ENCODE peak calls at places on chromosomes 6 and 20, in six cellular contexts. One of them, this sample, is unnamed.

GRCh38 chr6:168636147-168636982 is 195.4 kb downstream of the SMOC2 start:
- DNase-seq in A549: no peak
- DNase-seq in K562: no peak
- DNase-seq in GM12878: no peak
- DNase-seq in endothelial cell of umbilical vein: no peak
- DNase-seq in HepG2: no peak
- DNase-seq in this sample: no peak

GRCh38 chr6:144090384-144090783 is 5.0 kb downstream of the SF3B5 start:
- DNase-seq in A549: no peak
- DNase-seq in K562: no peak
- DNase-seq in GM12878: no peak
- DNase-seq in endothelial cell of umbilical vein: no peak
- DNase-seq in HepG2: no peak
- DNase-seq in this sample: no peak

GRCh38 chr20:2172305-2173175 is 70.9 kb downstream of the STK35 start:
- DNase-seq in A549: peak; percentile 59
- DNase-seq in K562: peak; percentile 72
- DNase-seq in GM12878: peak; percentile 1
- DNase-seq in endothelial cell of umbilical vein: peak; percentile 54
- DNase-seq in HepG2: peak; percentile 55
- DNase-seq in this sample: peak; percentile 67

GRCh38 chr20:6767536-6768227 is at the start of gene BMP2:
- DNase-seq in A549: peak; percentile 48
- DNase-seq in K562: peak; percentile 24
- DNase-seq in GM12878: no peak
- DNase-seq in endothelial cell of umbilical vein: peak; percentile 74
- DNase-seq in HepG2: no peak
- DNase-seq in this sample: peak; percentile 85

GRCh38 chr6:158808918-158809678 is 10.1 kb downstream of the EZR start:
- DNase-seq in A549: no peak
- DNase-seq in K562: no peak
- DNase-seq in GM12878: peak; percentile 80
- DNase-seq in endothelial cell of umbilical vein: no peak
- DNase-seq in HepG2: peak; percentile 78
- DNase-seq in this sample: no peak

GRCh38 chr6:90770778-90771177 is 183.9 kb upstream of the MAP3K7 start:
- DNase-seq in A549: no peak
- DNase-seq in K562: no peak
- DNase-seq in GM12878: no peak
- DNase-seq in endothelial cell of umbilical vein: no peak
- DNase-seq in HepG2: no peak
- DNase-seq in this sample: no peak

GRCh38 chr20:12591949-12592470 is 416.8 kb upstream of the SPTLC3 start:
- DNase-seq in A549: no peak
- DNase-seq in K562: no peak
- DNase-seq in GM12878: no peak
- DNase-seq in endothelial cell of umbilical vein: no peak
- DNase-seq in HepG2: no peak
- DNase-seq in this sample: no peak

GRCh38 chr20:20198011-20198410 is 145.7 kb downstream of the CFAP61 start:
- DNase-seq in A549: no peak
- DNase-seq in K562: no peak
- DNase-seq in GM12878: no peak
- DNase-seq in endothelial cell of umbilical vein: peak; percentile 3
- DNase-seq in HepG2: no peak
- DNase-seq in this sample: no peak

GRCh38 chr6:142878407-142878806 is 66.6 kb downstream of the HIVEP2 start:
- DNase-seq in A549: no peak
- DNase-seq in K562: no peak
- DNase-seq in GM12878: no peak
- DNase-seq in endothelial cell of umbilical vein: no peak
- DNase-seq in HepG2: no peak
- DNase-seq in this sample: no peak

GRCh38 chr6:111880181-111880944 is 7.1 kb upstream of the FYN start:
- DNase-seq in A549: no peak
- DNase-seq in K562: no peak
- DNase-seq in GM12878: no peak
- DNase-seq in endothelial cell of umbilical vein: no peak
- DNase-seq in HepG2: no peak
- DNase-seq in this sample: no peak

GRCh38 chr6:108174371-108175175 is 8.8 kb downstream of the NR2E1 start:
- DNase-seq in A549: no peak
- DNase-seq in K562: no peak
- DNase-seq in GM12878: no peak
- DNase-seq in endothelial cell of umbilical vein: no peak
- DNase-seq in HepG2: no peak
- DNase-seq in this sample: peak; percentile 36

GRCh38 chr20:9422335-9422734 is 92.1 kb upstream of the LAMP5 start:
- DNase-seq in A549: no peak
- DNase-seq in K562: no peak
- DNase-seq in GM12878: no peak
- DNase-seq in endothelial cell of umbilical vein: no peak
- DNase-seq in HepG2: no peak
- DNase-seq in this sample: no peak

GRCh38 chr20:51176846-51177245 is 153.9 kb upstream of the KCNG1 start:
- DNase-seq in A549: no peak
- DNase-seq in K562: no peak
- DNase-seq in GM12878: no peak
- DNase-seq in endothelial cell of umbilical vein: no peak
- DNase-seq in HepG2: no peak
- DNase-seq in this sample: no peak

GRCh38 chr6:157906537-157907061 is 75.1 kb upstream of the SYNJ2 start:
- DNase-seq in A549: no peak
- DNase-seq in K562: peak; percentile 50
- DNase-seq in GM12878: no peak
- DNase-seq in endothelial cell of umbilical vein: peak; percentile 83
- DNase-seq in HepG2: no peak
- DNase-seq in this sample: no peak

GRCh38 chr6:85079761-85080160 is 315.4 kb upstream of the TBX18 start:
- DNase-seq in A549: no peak
- DNase-seq in K562: no peak
- DNase-seq in GM12878: no peak
- DNase-seq in endothelial cell of umbilical vein: no peak
- DNase-seq in HepG2: no peak
- DNase-seq in this sample: no peak

GRCh38 chr6:156804402-156804801 is 27.2 kb downstream of the ARID1B start:
- DNase-seq in A549: no peak
- DNase-seq in K562: no peak
- DNase-seq in GM12878: no peak
- DNase-seq in endothelial cell of umbilical vein: no peak
- DNase-seq in HepG2: no peak
- DNase-seq in this sample: no peak

GRCh38 chr20:38970302-38970701 is 8.2 kb downstream of the DHX35 start:
- DNase-seq in A549: peak; percentile 13
- DNase-seq in K562: no peak
- DNase-seq in GM12878: no peak
- DNase-seq in endothelial cell of umbilical vein: no peak
- DNase-seq in HepG2: no peak
- DNase-seq in this sample: no peak

GRCh38 chr6:127191716-127192115 is 73.2 kb downstream of the RSPO3 start:
- DNase-seq in A549: no peak
- DNase-seq in K562: no peak
- DNase-seq in GM12878: no peak
- DNase-seq in endothelial cell of umbilical vein: peak; percentile 24
- DNase-seq in HepG2: no peak
- DNase-seq in this sample: no peak

GRCh38 chr20:25281541-25281991 is 33.7 kb downstream of the PYGB start:
- DNase-seq in A549: no peak
- DNase-seq in K562: no peak
- DNase-seq in GM12878: peak; percentile 64
- DNase-seq in endothelial cell of umbilical vein: no peak
- DNase-seq in HepG2: no peak
- DNase-seq in this sample: peak; percentile 87

GRCh38 chr20:35001596-35002362 is 46.1 kb downstream of the MYH7B start:
- DNase-seq in A549: no peak
- DNase-seq in K562: no peak
- DNase-seq in GM12878: no peak
- DNase-seq in endothelial cell of umbilical vein: no peak
- DNase-seq in HepG2: no peak
- DNase-seq in this sample: no peak

GRCh38 chr6:157449610-157450009 is 68.6 kb downstream of the ZDHHC14 start:
- DNase-seq in A549: no peak
- DNase-seq in K562: no peak
- DNase-seq in GM12878: no peak
- DNase-seq in endothelial cell of umbilical vein: peak; percentile 79
- DNase-seq in HepG2: no peak
- DNase-seq in this sample: no peak

GRCh38 chr20:44215125-44215524 is 4.6 kb upstream of the OSER1 start:
- DNase-seq in A549: peak; percentile 77
- DNase-seq in K562: peak; percentile 39
- DNase-seq in GM12878: no peak
- DNase-seq in endothelial cell of umbilical vein: peak; percentile 54
- DNase-seq in HepG2: peak; percentile 78
- DNase-seq in this sample: peak; percentile 77

GRCh38 chr6:28794175-28795002 is 129.4 kb downstream of the TRIM27 start:
- DNase-seq in A549: peak; percentile 68
- DNase-seq in K562: peak; percentile 38
- DNase-seq in GM12878: no peak
- DNase-seq in endothelial cell of umbilical vein: peak; percentile 29
- DNase-seq in HepG2: peak; percentile 29
- DNase-seq in this sample: peak; percentile 85

GRCh38 chr6:114648847-114649246 is 306.0 kb upstream of the HS3ST5 start:
- DNase-seq in A549: no peak
- DNase-seq in K562: no peak
- DNase-seq in GM12878: no peak
- DNase-seq in endothelial cell of umbilical vein: no peak
- DNase-seq in HepG2: no peak
- DNase-seq in this sample: no peak

GRCh38 chr6:27188206-27188884 is 59.2 kb upstream of the PRSS16 start:
- DNase-seq in A549: peak; percentile 58
- DNase-seq in K562: peak; percentile 67
- DNase-seq in GM12878: peak; percentile 55
- DNase-seq in endothelial cell of umbilical vein: peak; percentile 73
- DNase-seq in HepG2: peak; percentile 6
- DNase-seq in this sample: peak; percentile 80

GRCh38 chr20:19024296-19025035 is 188.0 kb upstream of the SLC24A3 start:
- DNase-seq in A549: no peak
- DNase-seq in K562: no peak
- DNase-seq in GM12878: no peak
- DNase-seq in endothelial cell of umbilical vein: no peak
- DNase-seq in HepG2: no peak
- DNase-seq in this sample: no peak

GRCh38 chr6:30790734-30791383 is 46.5 kb upstream of the IER3 start:
- DNase-seq in A549: no peak
- DNase-seq in K562: no peak
- DNase-seq in GM12878: no peak
- DNase-seq in endothelial cell of umbilical vein: no peak
- DNase-seq in HepG2: no peak
- DNase-seq in this sample: no peak

GRCh38 chr6:99467509-99468106 is 42.5 kb upstream of the PNISR start:
- DNase-seq in A549: peak; percentile 13
- DNase-seq in K562: peak; percentile 23
- DNase-seq in GM12878: no peak
- DNase-seq in endothelial cell of umbilical vein: peak; percentile 28
- DNase-seq in HepG2: peak; percentile 18
- DNase-seq in this sample: peak; percentile 45
- TF ChIP-seq MYC in A549: no peak
- TF ChIP-seq MYC in K562: no peak
- TF ChIP-seq MYC in GM12878: no peak
- TF ChIP-seq MYC in endothelial cell of umbilical vein: no peak
- TF ChIP-seq MYC in HepG2: no peak
- TF ChIP-seq MYC in this sample: no peak

GRCh38 chr20:57435498-57436222 is 44.5 kb downstream of the RBM38 start:
- DNase-seq in A549: peak; percentile 30
- DNase-seq in K562: peak; percentile 48
- DNase-seq in GM12878: no peak
- DNase-seq in endothelial cell of umbilical vein: no peak
- DNase-seq in HepG2: peak; percentile 99
- DNase-seq in this sample: peak; percentile 96
- TF ChIP-seq POLR2A in A549: no peak
- TF ChIP-seq POLR2A in K562: no peak
- TF ChIP-seq POLR2A in GM12878: no peak
- TF ChIP-seq POLR2A in endothelial cell of umbilical vein: no peak
- TF ChIP-seq POLR2A in HepG2: no peak
- TF ChIP-seq POLR2A in this sample: no peak

GRCh38 chr6:32976334-32977069 is 8.1 kb downstream of the BRD2 start:
- DNase-seq in A549: no peak
- DNase-seq in K562: no peak
- DNase-seq in GM12878: no peak
- DNase-seq in endothelial cell of umbilical vein: no peak
- DNase-seq in HepG2: no peak
- DNase-seq in this sample: no peak

GRCh38 chr6:32974541-32975308 is 6.3 kb downstream of the BRD2 start:
- DNase-seq in A549: no peak
- DNase-seq in K562: no peak
- DNase-seq in GM12878: no peak
- DNase-seq in endothelial cell of umbilical vein: no peak
- DNase-seq in HepG2: no peak
- DNase-seq in this sample: peak; percentile 24

GRCh38 chr6:32973934-32974333 is 5.5 kb downstream of the BRD2 start:
- DNase-seq in A549: peak; percentile 48
- DNase-seq in K562: peak; percentile 66
- DNase-seq in GM12878: no peak
- DNase-seq in endothelial cell of umbilical vein: peak; percentile 56
- DNase-seq in HepG2: no peak
- DNase-seq in this sample: peak; percentile 66

GRCh38 chr6:32977272-32977952 is 9.0 kb downstream of the BRD2 start:
- DNase-seq in A549: no peak
- DNase-seq in K562: no peak
- DNase-seq in GM12878: no peak
- DNase-seq in endothelial cell of umbilical vein: no peak
- DNase-seq in HepG2: no peak
- DNase-seq in this sample: no peak

GRCh38 chr6:32975886-32976285 is 7.5 kb downstream of the BRD2 start:
- DNase-seq in A549: no peak
- DNase-seq in K562: no peak
- DNase-seq in GM12878: no peak
- DNase-seq in endothelial cell of umbilical vein: no peak
- DNase-seq in HepG2: no peak
- DNase-seq in this sample: no peak
- H3K4me3 ChIP-seq in A549: peak overlapping the region; percentile 72
- H3K4me3 ChIP-seq in K562: peak overlapping the region; percentile 70
- H3K4me3 ChIP-seq in GM12878: peak overlapping the region; percentile 93
- H3K4me3 ChIP-seq in endothelial cell of umbilical vein: peak overlapping the region; percentile 94
- H3K4me3 ChIP-seq in HepG2: no peak overlapping the region
- H3K4me3 ChIP-seq in this sample: peak overlapping the region; percentile 99

DNA sequence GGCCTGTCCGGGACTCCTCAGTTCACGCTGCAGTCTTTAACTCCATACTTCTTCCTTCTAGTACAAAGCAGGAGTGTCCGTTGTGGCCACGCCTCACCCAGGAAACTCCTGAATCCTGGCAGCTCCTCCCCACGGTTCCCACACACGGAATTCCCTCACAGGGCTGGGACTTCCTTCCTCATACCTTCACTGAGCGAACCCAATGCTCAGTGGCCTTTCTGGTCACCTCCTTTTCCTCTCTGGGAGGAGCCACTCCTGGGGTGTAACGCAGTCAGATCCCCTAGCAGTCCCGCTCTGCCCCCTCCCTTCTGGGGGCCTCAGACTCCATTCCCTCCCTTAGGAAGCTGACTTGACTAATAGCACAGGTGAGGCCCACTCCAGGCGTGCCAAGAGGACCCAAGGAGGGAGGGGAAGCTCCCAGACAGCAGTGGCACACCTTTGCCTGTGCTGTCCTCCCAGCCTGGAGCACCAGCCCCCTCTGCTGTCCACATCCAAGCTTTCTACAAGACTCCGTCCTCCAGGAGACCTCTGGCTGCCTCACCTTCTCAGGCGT is at the start of gene SLC52A3:
- DNase-seq in A549: peak; percentile 79
- DNase-seq in K562: peak; percentile 49
- DNase-seq in GM12878: no peak
- DNase-seq in endothelial cell of umbilical vein: no peak
- DNase-seq in HepG2: peak; percentile 36
- DNase-seq in this sample: peak; percentile 39
- TF ChIP-seq MYC in A549: no peak
- TF ChIP-seq MYC in K562: no peak
- TF ChIP-seq MYC in GM12878: no peak
- TF ChIP-seq MYC in endothelial cell of umbilical vein: no peak
- TF ChIP-seq MYC in HepG2: no peak
- TF ChIP-seq MYC in this sample: no peak

This sample was measured in NB4.